ENCODE peak calls at places on chromosomes 13 and 19, in four cellular contexts. One of them, this sample, is unnamed.

GRCh38 chr19:54452626-54453025 is 3.6 kb downstream of the LENG8 start:
- DNase-seq in keratinocyte: no peak
- DNase-seq in fibroblast of lung: no peak
- DNase-seq in uterus: no peak
- DNase-seq in this sample: no peak

GRCh38 chr19:49106648-49107135 is 7.5 kb upstream of the LIN7B start:
- DNase-seq in keratinocyte: peak; percentile 71
- DNase-seq in fibroblast of lung: peak; percentile 41
- DNase-seq in uterus: no peak
- DNase-seq in this sample: no peak

GRCh38 chr13:60629158-60629557 is 232.1 kb downstream of the TDRD3 start:
- DNase-seq in keratinocyte: no peak
- DNase-seq in fibroblast of lung: no peak
- DNase-seq in uterus: no peak
- DNase-seq in this sample: no peak

GRCh38 chr19:30158067-30158892 is 213.9 kb upstream of the ZNF536 start:
- DNase-seq in keratinocyte: no peak
- DNase-seq in fibroblast of lung: no peak
- DNase-seq in uterus: no peak
- DNase-seq in this sample: no peak

GRCh38 chr13:106230450-106230849 is 305.0 kb downstream of the EFNB2 start:
- DNase-seq in keratinocyte: no peak
- DNase-seq in fibroblast of lung: peak; percentile 83
- DNase-seq in uterus: no peak
- DNase-seq in this sample: peak; percentile 58

GRCh38 chr19:37594982-37595382 is 306 bp downstream of the ZNF540 start:
- DNase-seq in keratinocyte: peak; percentile 28
- DNase-seq in fibroblast of lung: no peak
- DNase-seq in uterus: peak; percentile 57
- DNase-seq in this sample: peak; percentile 58

GRCh38 chr13:114101325-114101821 is 31.1 kb downstream of the RASA3 start:
- DNase-seq in keratinocyte: no peak
- DNase-seq in fibroblast of lung: peak; percentile 39
- DNase-seq in uterus: peak; percentile 41
- DNase-seq in this sample: no peak

GRCh38 chr19:18699403-18700054 is 16.0 kb downstream of the CRTC1 start:
- DNase-seq in keratinocyte: no peak
- DNase-seq in fibroblast of lung: no peak
- DNase-seq in uterus: no peak
- DNase-seq in this sample: no peak

GRCh38 chr19:16273005-16273404 is 51.6 kb upstream of the KLF2 start:
- DNase-seq in keratinocyte: no peak
- DNase-seq in fibroblast of lung: no peak
- DNase-seq in uterus: peak; percentile 52
- DNase-seq in this sample: no peak

GRCh38 chr13:24127116-24127631 is 33.3 kb upstream of the SPATA13 start:
- DNase-seq in keratinocyte: no peak
- DNase-seq in fibroblast of lung: no peak
- DNase-seq in uterus: no peak
- DNase-seq in this sample: no peak

DNA sequence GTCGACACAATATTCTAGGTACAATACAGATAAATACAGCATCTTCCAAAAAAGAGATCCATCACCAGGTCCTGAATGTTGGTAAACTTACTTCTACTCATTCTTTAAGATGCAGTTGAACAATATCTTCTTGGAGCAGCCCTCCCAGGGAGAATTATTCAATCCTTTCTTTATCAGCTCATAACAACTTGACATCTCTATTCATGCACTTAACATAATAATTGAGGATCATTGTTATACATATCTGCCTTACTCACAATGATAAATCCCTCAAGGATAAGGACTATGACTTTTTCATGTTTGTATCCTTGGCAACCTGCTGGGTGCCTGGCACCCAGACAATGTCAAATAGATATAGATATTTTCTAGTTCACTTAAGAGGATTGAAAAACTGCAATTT is 219.5 kb downstream of the POU4F1 start:
- DNase-seq in keratinocyte: no peak
- DNase-seq in fibroblast of lung: no peak
- DNase-seq in uterus: no peak
- DNase-seq in this sample: no peak
- H3K27ac ChIP-seq in keratinocyte: no peak overlapping the region
- H3K27ac ChIP-seq in fibroblast of lung: no peak overlapping the region
- H3K27ac ChIP-seq in uterus: no peak overlapping the region
- H3K27ac ChIP-seq in this sample: no peak overlapping the region

GRCh38 chr19:41769608-41770007 is 14.3 kb downstream of the CEACAM6 start:
- DNase-seq in keratinocyte: no peak
- DNase-seq in fibroblast of lung: no peak
- DNase-seq in uterus: no peak
- DNase-seq in this sample: no peak

GRCh38 chr19:41771410-41771809 is 16.1 kb downstream of the CEACAM6 start:
- DNase-seq in keratinocyte: no peak
- DNase-seq in fibroblast of lung: no peak
- DNase-seq in uterus: no peak
- DNase-seq in this sample: no peak

GRCh38 chr19:41776700-41777099 is 19.7 kb upstream of the CEACAM3 start:
- DNase-seq in keratinocyte: no peak
- DNase-seq in fibroblast of lung: no peak
- DNase-seq in uterus: no peak
- DNase-seq in this sample: peak; percentile 72

GRCh38 chr19:41774515-41774980 is 19.2 kb downstream of the CEACAM6 start:
- DNase-seq in keratinocyte: peak; percentile 63
- DNase-seq in fibroblast of lung: no peak
- DNase-seq in uterus: no peak
- DNase-seq in this sample: peak; percentile 99
- H3K27ac ChIP-seq in keratinocyte: peak overlapping the region; percentile 65
- H3K27ac ChIP-seq in fibroblast of lung: no peak overlapping the region
- H3K27ac ChIP-seq in uterus: no peak overlapping the region
- H3K27ac ChIP-seq in this sample: peak overlapping the region; percentile 98

GRCh38 chr13:33272531-33273124 is 12.9 kb downstream of the STARD13 start:
- DNase-seq in keratinocyte: no peak
- DNase-seq in fibroblast of lung: no peak
- DNase-seq in uterus: no peak
- DNase-seq in this sample: no peak

GRCh38 chr13:33274264-33274663 is 11.3 kb downstream of the STARD13 start:
- DNase-seq in keratinocyte: no peak
- DNase-seq in fibroblast of lung: no peak
- DNase-seq in uterus: no peak
- DNase-seq in this sample: no peak

GRCh38 chr13:33275916-33276315 is 9.6 kb downstream of the STARD13 start:
- DNase-seq in keratinocyte: no peak
- DNase-seq in fibroblast of lung: no peak
- DNase-seq in uterus: no peak
- DNase-seq in this sample: no peak

GRCh38 chr13:33270906-33271538 is 14.5 kb downstream of the STARD13 start:
- DNase-seq in keratinocyte: no peak
- DNase-seq in fibroblast of lung: peak; percentile 86
- DNase-seq in uterus: no peak
- DNase-seq in this sample: no peak

GRCh38 chr13:33271759-33272158 is 13.8 kb downstream of the STARD13 start:
- DNase-seq in keratinocyte: no peak
- DNase-seq in fibroblast of lung: no peak
- DNase-seq in uterus: no peak
- DNase-seq in this sample: no peak
- H3K27ac ChIP-seq in keratinocyte: no peak overlapping the region
- H3K27ac ChIP-seq in fibroblast of lung: no peak overlapping the region
- H3K27ac ChIP-seq in uterus: no peak overlapping the region
- H3K27ac ChIP-seq in this sample: peak overlapping the region; percentile 39

GRCh38 chr13:104034891-104035290 is 968.7 kb upstream of the SLC10A2 start:
- DNase-seq in keratinocyte: no peak
- DNase-seq in fibroblast of lung: no peak
- DNase-seq in uterus: no peak
- DNase-seq in this sample: no peak
- H3K27ac ChIP-seq in keratinocyte: no peak overlapping the region
- H3K27ac ChIP-seq in fibroblast of lung: no peak overlapping the region
- H3K27ac ChIP-seq in uterus: no peak overlapping the region
- H3K27ac ChIP-seq in this sample: no peak overlapping the region

GRCh38 chr19:58509731-58510083 is 2.1 kb downstream of the SLC27A5 start:
- DNase-seq in keratinocyte: no peak
- DNase-seq in fibroblast of lung: no peak
- DNase-seq in uterus: no peak
- DNase-seq in this sample: no peak
- H3K27ac ChIP-seq in keratinocyte: no peak overlapping the region
- H3K27ac ChIP-seq in fibroblast of lung: no peak overlapping the region
- H3K27ac ChIP-seq in uterus: no peak overlapping the region
- H3K27ac ChIP-seq in this sample: no peak overlapping the region

GRCh38 chr19:10820173-10820572 is 15.8 kb downstream of the TMED1 start:
- DNase-seq in keratinocyte: no peak
- DNase-seq in fibroblast of lung: no peak
- DNase-seq in uterus: no peak
- DNase-seq in this sample: no peak

GRCh38 chr19:10819124-10820060 is 16.6 kb downstream of the TMED1 start:
- DNase-seq in keratinocyte: no peak
- DNase-seq in fibroblast of lung: no peak
- DNase-seq in uterus: no peak
- DNase-seq in this sample: no peak

GRCh38 chr19:10817291-10818038 is 18.5 kb downstream of the TMED1 start:
- DNase-seq in keratinocyte: no peak
- DNase-seq in fibroblast of lung: peak; percentile 96
- DNase-seq in uterus: peak; percentile 86
- DNase-seq in this sample: no peak

GRCh38 chr19:10816691-10817090 is 19.3 kb downstream of the TMED1 start:
- DNase-seq in keratinocyte: no peak
- DNase-seq in fibroblast of lung: no peak
- DNase-seq in uterus: no peak
- DNase-seq in this sample: no peak

GRCh38 chr19:10818306-10819123 is 17.5 kb downstream of the TMED1 start:
- DNase-seq in keratinocyte: no peak
- DNase-seq in fibroblast of lung: no peak
- DNase-seq in uterus: no peak
- DNase-seq in this sample: no peak
- H3K27ac ChIP-seq in keratinocyte: no peak overlapping the region
- H3K27ac ChIP-seq in fibroblast of lung: peak overlapping the region; percentile 95
- H3K27ac ChIP-seq in uterus: peak overlapping the region; percentile 84
- H3K27ac ChIP-seq in this sample: no peak overlapping the region

DNA sequence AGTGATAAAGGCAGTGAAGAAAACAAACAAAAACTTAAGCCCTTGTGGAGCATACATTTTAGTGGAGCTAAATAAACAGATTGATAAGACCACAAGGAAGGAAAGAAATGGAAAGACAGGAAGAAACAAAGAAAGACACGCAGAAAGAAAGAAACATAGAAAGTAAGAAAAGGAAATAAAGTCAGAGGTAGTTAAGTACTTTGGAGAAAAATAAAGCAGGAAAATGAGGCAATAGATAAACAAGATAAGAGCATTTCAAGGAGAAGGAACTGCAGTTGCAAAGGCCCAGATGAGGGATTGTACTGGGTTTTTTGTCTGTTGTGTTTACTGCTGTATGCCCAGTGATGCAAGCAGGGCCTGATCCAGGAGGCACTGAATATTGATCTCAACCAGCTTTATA is 1.0 kb downstream of the NFKBIB start:
- DNase-seq in keratinocyte: no peak
- DNase-seq in fibroblast of lung: no peak
- DNase-seq in uterus: no peak
- DNase-seq in this sample: no peak
- H3K27ac ChIP-seq in keratinocyte: peak overlapping the region; percentile 97
- H3K27ac ChIP-seq in fibroblast of lung: no peak overlapping the region
- H3K27ac ChIP-seq in uterus: no peak overlapping the region
- H3K27ac ChIP-seq in this sample: peak overlapping the region; percentile 60

DNA sequence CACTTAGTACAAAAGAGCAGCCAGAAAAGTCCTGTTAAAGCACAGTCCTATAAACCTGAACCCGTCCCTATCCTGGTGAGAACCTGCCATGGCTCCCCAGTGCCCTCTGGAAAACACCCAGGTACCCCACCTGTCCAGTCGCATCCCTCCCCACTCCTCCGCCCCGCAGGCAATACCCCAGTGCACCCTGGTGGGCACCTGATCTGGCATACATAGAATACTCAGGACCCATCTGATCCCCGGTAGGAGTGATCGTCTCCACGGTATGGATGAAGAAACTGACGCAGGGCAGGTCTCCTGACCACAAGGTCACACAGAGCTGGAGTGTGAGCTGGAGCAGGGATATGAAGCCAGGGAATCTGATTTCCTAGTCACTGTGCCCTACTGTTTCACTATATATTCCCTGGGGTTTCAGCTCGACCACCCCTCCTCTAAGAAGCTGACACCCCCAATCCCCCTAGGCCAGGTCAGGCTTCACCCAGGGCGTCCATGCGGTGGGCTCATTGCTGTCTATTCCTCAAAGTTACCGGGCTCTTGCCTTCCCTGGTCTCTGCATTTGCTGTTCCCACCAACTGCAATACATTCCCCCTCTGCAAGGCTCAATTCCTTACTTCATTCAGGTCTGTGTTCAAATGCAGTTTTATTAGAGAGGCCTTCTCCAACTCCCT is 12.6 kb downstream of the FBXO46 start:
- DNase-seq in keratinocyte: no peak
- DNase-seq in fibroblast of lung: no peak
- DNase-seq in uterus: no peak
- DNase-seq in this sample: no peak
- H3K27ac ChIP-seq in keratinocyte: peak overlapping the region; percentile 94
- H3K27ac ChIP-seq in fibroblast of lung: peak overlapping the region; percentile 86
- H3K27ac ChIP-seq in uterus: peak overlapping the region; percentile 98
- H3K27ac ChIP-seq in this sample: peak overlapping the region; percentile 89